ENCODE peak calls at places on chromosomes 13 and 19, in six cellular contexts. V is right lobe of liver, R is left ventricle myocardium inferior, X is fibroblast of lung, T is lower lobe of right lung, M is HAP-1. J is an unnamed sample.

GRCh38 chr19:18074192-18074591 is 12.5 kb downstream of the IL12RB1 start:
- DNase-seq in X (no peak), T (no peak), R (no peak), V (no peak), M (no peak), J (peak; percentile 65)

GRCh38 chr19:32563761-32564160 is 17.2 kb upstream of the PDCD5 start:
- DNase-seq in T (no peak), R (no peak), V (peak; percentile 3), X (no peak), M (no peak), J (no peak)

GRCh38 chr13:66069570-66069969 is 1160.6 kb downstream of the PCDH9 start:
- DNase-seq in R (no peak), M (no peak), T (no peak), X (peak; percentile 5), V (no peak), J (no peak)

GRCh38 chr19:44050740-44051653 is 839 bp upstream of the ZNF223 start:
- DNase-seq in X (no peak), V (no peak), M (no peak), T (no peak), R (no peak), J (no peak)

GRCh38 chr19:11710313-11710712 is 28.4 kb downstream of the ZNF823 start:
- DNase-seq in V (no peak), X (no peak), T (no peak), R (no peak), M (no peak), J (no peak)

GRCh38 chr13:30618938-30619289 is 1.2 kb downstream of the USPL1 start:
- DNase-seq in T (no peak), V (no peak), X (no peak), R (no peak), M (no peak), J (no peak)

GRCh38 chr19:39236527-39236926 is 8.3 kb downstream of the IFNL3 start:
- DNase-seq in T (no peak), R (no peak), V (no peak), X (no peak), M (no peak), J (peak; percentile 13)

GRCh38 chr13:99314640-99315176 is 7.5 kb upstream of the GPR183 start:
- DNase-seq in V (no peak), M (no peak), R (no peak), T (no peak), X (no peak), J (no peak)

GRCh38 chr13:45598597-45598996 is 16.9 kb downstream of the ERICH6B start:
- DNase-seq in R (no peak), X (no peak), M (no peak), V (no peak), T (no peak), J (no peak)

GRCh38 chr13:25276748-25277147 is 10.5 kb downstream of the MTMR6 start:
- DNase-seq in X (peak; percentile 2), T (no peak), V (no peak), R (no peak), M (no peak), J (no peak)

GRCh38 chr19:18644144-18645034 is 7.6 kb downstream of the KLHL26 start:
- DNase-seq in M (no peak), X (no peak), V (no peak), R (no peak), T (no peak), J (peak; percentile 62)

GRCh38 chr19:33493401-33494275 is 28.0 kb downstream of the PEPD start:
- DNase-seq in V (no peak), X (no peak), T (peak; percentile 26), M (no peak), R (no peak), J (no peak)

GRCh38 chr13:93230466-93230865 is 3.9 kb downstream of the GPC6 start:
- DNase-seq in X (peak; percentile 87), R (no peak), M (no peak), T (no peak), V (no peak), J (no peak)

GRCh38 chr13:98450495-98451167 is 126.3 kb downstream of the STK24 start:
- DNase-seq in V (no peak), M (no peak), R (peak; percentile 68), T (no peak), X (no peak), J (peak; percentile 68)

GRCh38 chr19:33266971-33267484 is 35.3 kb downstream of the CEBPA start:
- DNase-seq in T (no peak), R (no peak), M (no peak), V (no peak), X (no peak), J (no peak)

GRCh38 chr19:39927524-39928356 is 6.7 kb downstream of the FCGBP start:
- DNase-seq in T (no peak), X (no peak), R (no peak), V (no peak), M (no peak), J (no peak)

GRCh38 chr19:5182811-5183210 is 157.8 kb downstream of the PTPRS start:
- DNase-seq in V (no peak), X (no peak), T (no peak), M (no peak), R (no peak), J (no peak)

GRCh38 chr13:79626924-79627323 is 146.0 kb downstream of the NDFIP2 start:
- DNase-seq in X (no peak), T (no peak), V (no peak), R (no peak), M (no peak), J (no peak)

GRCh38 chr13:77555246-77555645 is 19.7 kb downstream of the SCEL start:
- DNase-seq in R (no peak), V (no peak), X (no peak), M (no peak), T (no peak), J (no peak)

GRCh38 chr19:12733907-12734214 is 623 bp downstream of the TRIR start:
- DNase-seq in M (no peak), X (no peak), T (no peak), R (no peak), V (no peak), J (no peak)

GRCh38 chr13:25963681-25964080 is 88.1 kb downstream of the SHISA2 start:
- DNase-seq in M (no peak), R (no peak), V (no peak), X (peak; percentile 17), T (no peak), J (no peak)

GRCh38 chr19:55106591-55106990 is 10.8 kb downstream of the PPP1R12C start:
- DNase-seq in T (no peak), X (no peak), R (no peak), V (no peak), M (no peak), J (no peak)

GRCh38 chr19:49414256-49414655 is 9.0 kb downstream of the PTH2 start:
- DNase-seq in M (no peak), R (no peak), X (no peak), V (no peak), T (no peak), J (no peak)

GRCh38 chr13:47680752-47681151 is 320.3 kb downstream of the SUCLA2 start:
- DNase-seq in T (no peak), M (no peak), R (no peak), V (no peak), X (peak; percentile 76), J (no peak)

GRCh38 chr13:110653851-110654250 is 38.5 kb downstream of the NAXD start:
- DNase-seq in M (no peak), R (no peak), V (no peak), X (no peak), T (no peak), J (no peak)

GRCh38 chr13:110661256-110661655 is 44.7 kb downstream of the CARS2 start:
- DNase-seq in T (no peak), M (no peak), X (no peak), R (no peak), V (no peak), J (no peak)

GRCh38 chr13:110652755-110653154 is 37.4 kb downstream of the NAXD start:
- DNase-seq in X (no peak), T (no peak), R (no peak), M (no peak), V (no peak), J (no peak)

GRCh38 chr13:110653271-110653670 is 37.9 kb downstream of the NAXD start:
- DNase-seq in X (no peak), M (no peak), V (no peak), T (no peak), R (no peak), J (no peak)

DNA sequence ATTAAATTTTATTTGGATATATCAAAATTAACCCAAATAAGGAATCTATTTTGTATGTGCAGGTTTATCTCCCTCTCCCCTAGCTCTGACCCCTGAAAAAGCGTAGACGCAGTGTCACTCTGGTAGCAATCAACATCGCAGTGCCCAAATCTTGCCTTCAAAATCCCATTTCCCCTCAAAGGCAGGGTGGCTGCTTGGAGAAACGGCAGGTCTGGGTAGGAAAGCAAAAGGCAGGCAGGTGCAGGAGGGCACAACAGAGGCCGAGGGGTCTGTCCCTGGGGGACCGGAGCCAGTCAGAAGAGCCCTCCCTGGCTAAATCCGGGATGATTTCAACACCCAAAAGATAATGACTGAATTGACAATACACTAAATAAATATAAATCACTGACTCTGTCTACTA is 41.9 kb downstream of the NAXD start:
- DNase-seq in V (no peak), X (no peak), R (no peak), T (no peak), M (no peak), J (no peak)
- H3K36me3 ChIP-seq in V (peaks cover 2% of the 10 kb centered on the region), X (peaks cover 7% of the 10 kb centered on the region), R (peaks cover 47% of the 10 kb centered on the region), T (peaks cover 55% of the 10 kb centered on the region), M (peaks cover 15% of the 10 kb centered on the region), J (peaks cover 3% of the 10 kb centered on the region)

GRCh38 chr13:50011461-50011860 is 3.8 kb upstream of the KCNRG start:
- DNase-seq in T (no peak), X (no peak), V (no peak), R (no peak), M (no peak), J (no peak)
- H3K36me3 ChIP-seq in T (peaks cover 52% of the 10 kb centered on the region), X (peaks cover 2% of the 10 kb centered on the region), V (no peaks in the 10 kb centered on the region), R (peaks cover 33% of the 10 kb centered on the region), M (peaks cover 31% of the 10 kb centered on the region), J (peaks cover 6% of the 10 kb centered on the region)

DNA sequence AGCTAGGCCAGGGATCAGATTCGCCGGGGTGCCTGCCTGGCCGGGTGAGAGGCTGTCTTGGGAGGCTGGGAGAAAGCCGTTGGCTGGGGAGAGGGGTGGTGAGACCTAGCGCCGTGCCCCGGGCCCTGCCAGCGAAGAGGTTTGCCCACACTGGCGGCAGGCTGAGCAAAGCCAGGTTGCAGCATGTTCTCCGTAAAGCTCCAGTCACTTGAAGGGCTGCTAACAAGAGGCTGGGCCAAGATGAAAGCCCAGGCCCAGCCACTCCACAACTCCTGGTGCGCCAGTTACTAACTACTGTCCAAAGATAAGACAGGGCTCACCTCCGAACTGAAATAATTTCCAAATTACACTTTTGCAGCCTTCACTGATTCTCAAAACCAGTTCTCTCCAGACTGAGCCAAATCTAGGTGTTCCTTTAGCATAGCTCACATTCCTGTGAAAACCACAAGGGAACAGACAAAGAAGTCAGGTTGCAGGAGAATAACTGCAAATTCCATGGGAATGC is 16.3 kb downstream of the ELAVL1 start:
- DNase-seq in V (no peak), M (no peak), X (no peak), R (no peak), T (no peak), J (no peak)
- H3K36me3 ChIP-seq in V (peaks cover 6% of the 10 kb centered on the region), M (peaks cover 80% of the 10 kb centered on the region), X (peaks cover 23% of the 10 kb centered on the region), R (peaks cover 50% of the 10 kb centered on the region), T (peaks cover 67% of the 10 kb centered on the region), J (peaks cover 55% of the 10 kb centered on the region)

DNA sequence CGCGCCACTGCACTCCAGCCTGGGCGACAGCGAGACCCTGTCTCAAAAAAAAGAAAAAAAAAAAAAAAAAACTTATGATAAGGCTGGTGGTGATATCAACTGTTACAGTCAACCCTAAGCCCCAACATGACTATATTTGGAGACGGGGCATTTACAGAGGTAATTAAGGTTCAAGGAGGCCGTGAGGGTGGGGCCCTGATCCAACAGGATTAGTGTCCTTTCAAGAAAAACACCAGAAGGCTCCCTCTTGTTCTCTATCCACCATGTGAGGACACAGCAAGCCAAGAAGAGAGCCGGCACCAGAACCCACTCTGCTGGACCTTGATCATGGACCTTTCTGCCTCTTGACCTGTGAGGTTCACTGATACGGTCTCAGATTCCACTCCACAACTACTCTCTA is 14.1 kb downstream of the MIER2 start:
- DNase-seq in V (no peak), M (no peak), X (no peak), T (no peak), R (no peak), J (no peak)
- H3K36me3 ChIP-seq in V (peaks cover 13% of the 10 kb centered on the region), M (peaks cover 78% of the 10 kb centered on the region), X (peaks cover 39% of the 10 kb centered on the region), T (peaks cover 82% of the 10 kb centered on the region), R (peaks cover 84% of the 10 kb centered on the region), J (peaks cover 38% of the 10 kb centered on the region)

J was measured in H7.